ENCODE peak calls at places on chromosomes 12 and 14, in seven cellular contexts. F is CD4-positive, alpha-beta T cell; Q is G401; T is central memory CD4-positive, alpha-beta T cell; U is left colon; N is naive thymus-derived CD8-positive, alpha-beta T cell; X is lower lobe of right lung. S is an unnamed sample.

GRCh38 chr12:26287666-26288408 is 92.5 kb downstream of the SSPN start:
- DNase-seq in F (no peak), Q (peak; percentile 97), T (no peak), U (no peak), N (no peak), X (no peak), S (no peak)

GRCh38 chr12:108381793-108382436 is 42.8 kb upstream of the CMKLR1 start:
- DNase-seq in F (no peak), Q (peak; percentile 81), T (no peak), U (no peak), N (no peak), X (no peak), S (peak; percentile 53)

GRCh38 chr14:50773632-50774541 is 57.1 kb downstream of the NIN start:
- DNase-seq in F (no peak), Q (peak; percentile 46), T (no peak), U (peak; percentile 37), N (no peak), X (no peak), S (peak; percentile 65)

GRCh38 chr14:101026341-101026740 is 122.8 kb upstream of the RTL1 start:
- DNase-seq in F (no peak), Q (no peak), T (no peak), U (no peak), N (no peak), X (no peak), S (no peak)

GRCh38 chr12:66092559-66093269 is 37.8 kb downstream of the LLPH start:
- DNase-seq in F (no peak), Q (no peak), T (no peak), U (no peak), N (no peak), X (no peak), S (peak; percentile 51)

GRCh38 chr14:90213099-90213748 is 43.1 kb upstream of the PSMC1 start:
- DNase-seq in F (no peak), Q (no peak), T (no peak), U (no peak), N (no peak), X (no peak), S (no peak)

GRCh38 chr14:69045857-69046351 is 66.8 kb upstream of the ACTN1 start:
- DNase-seq in F (no peak), Q (no peak), T (no peak), U (no peak), N (no peak), X (no peak), S (peak; percentile 60)

GRCh38 chr14:98186140-98186539 is 1085.9 kb downstream of the BCL11B start:
- DNase-seq in F (no peak), Q (no peak), T (no peak), U (no peak), N (no peak), X (no peak), S (no peak)

GRCh38 chr14:103816991-103817390 is 30.4 kb downstream of the PPP1R13B start:
- DNase-seq in F (no peak), Q (no peak), T (no peak), U (no peak), N (no peak), X (no peak), S (no peak)

GRCh38 chr12:124680863-124681778 is 113.7 kb upstream of the NCOR2 start:
- DNase-seq in F (no peak), Q (no peak), T (no peak), U (no peak), N (no peak), X (peak; percentile 71), S (peak; percentile 99)

GRCh38 chr14:69226736-69227135 is 33.2 kb upstream of the GALNT16 start:
- DNase-seq in F (no peak), Q (no peak), T (no peak), U (no peak), N (no peak), X (no peak), S (peak; percentile 20)

GRCh38 chr14:38770245-38770644 is 332.8 kb downstream of the SEC23A start:
- DNase-seq in F (no peak), Q (no peak), T (no peak), U (no peak), N (no peak), X (no peak), S (no peak)